ENCODE peak calls at places on chromosomes 6 and 20, in eight cellular contexts. S is stomach, Y is spleen, F is NB4, P is ovary, C is adrenal gland, T is Peyer's patch, B is body of pancreas. K is an unnamed sample.

GRCh38 chr6:134826889-134827737 is 122.8 kb downstream of the ALDH8A1 start:
- DNase-seq in Y (no peak), B (peak; percentile 44), T (no peak), P (peak; percentile 68), C (peak; percentile 86), S (peak; percentile 28), F (no peak), K (peak; percentile 55)

GRCh38 chr6:125471703-125472102 is 169.9 kb upstream of the HDDC2 start:
- DNase-seq in C (no peak), B (no peak), T (no peak), S (no peak), Y (no peak), F (no peak), P (no peak), K (no peak)

GRCh38 chr6:107847844-107848802 is 24.0 kb upstream of the SCML4 start:
- DNase-seq in B (peak; percentile 91), P (peak; percentile 95), F (peak; percentile 85), S (peak; percentile 90), T (peak; percentile 91), C (peak; percentile 83), Y (peak; percentile 96), K (peak; percentile 73)

GRCh38 chr6:111985202-111985731 is 68.6 kb upstream of the CCN6 start:
- DNase-seq in C (no peak), Y (no peak), S (no peak), T (no peak), F (no peak), P (no peak), B (no peak), K (peak; percentile 61)

GRCh38 chr20:63441136-63441776 is 31.2 kb downstream of the KCNQ2 start:
- DNase-seq in B (no peak), F (peak; percentile 59), T (no peak), P (no peak), Y (no peak), C (no peak), S (no peak), K (no peak)

GRCh38 chr6:5398530-5398929 is 137.2 kb downstream of the FARS2 start:
- DNase-seq in Y (no peak), S (no peak), F (peak; percentile 75), C (no peak), P (no peak), B (no peak), T (no peak), K (no peak)

GRCh38 chr6:30836431-30836866 is 47.9 kb upstream of the DDR1 start:
- DNase-seq in B (no peak), C (no peak), F (no peak), Y (no peak), T (no peak), P (no peak), S (no peak), K (peak; percentile 53)

GRCh38 chr6:111478749-111479148 is 4.3 kb downstream of the REV3L start:
- DNase-seq in T (no peak), F (peak; percentile 80), B (no peak), P (no peak), S (no peak), Y (no peak), C (no peak), K (no peak)

GRCh38 chr20:13220857-13221297 is at the start of gene ISM1:
- DNase-seq in Y (peak; percentile 69), T (peak; percentile 50), F (no peak), S (no peak), C (peak; percentile 10), B (peak; percentile 39), P (no peak), K (no peak)

GRCh38 chr6:90425161-90425641 is 128.6 kb upstream of the BACH2 start:
- DNase-seq in S (no peak), P (no peak), Y (no peak), B (no peak), C (no peak), T (no peak), F (no peak), K (no peak)

GRCh38 chr6:170294813-170295518 is 4.1 kb upstream of the DLL1 start:
- DNase-seq in S (no peak), B (no peak), C (no peak), F (no peak), Y (no peak), T (no peak), P (no peak), K (no peak)

GRCh38 chr6:150465610-150466009 is 96.8 kb downstream of the IYD start:
- DNase-seq in B (no peak), S (no peak), P (no peak), C (no peak), Y (no peak), F (no peak), T (no peak), K (no peak)

GRCh38 chr6:39688494-39688893 is 36.7 kb downstream of the KIF6 start:
- DNase-seq in F (peak; percentile 82), S (no peak), B (no peak), C (no peak), T (no peak), P (no peak), Y (no peak), K (peak; percentile 5)

GRCh38 chr6:35050291-35050987 is 90.7 kb downstream of the TCP11 start:
- DNase-seq in B (no peak), F (peak; percentile 71), Y (no peak), P (no peak), C (no peak), S (no peak), T (peak; percentile 37), K (no peak)

GRCh38 chr6:151142676-151143075 is 97.1 kb upstream of the AKAP12 start:
- DNase-seq in F (no peak), C (no peak), B (no peak), P (no peak), S (no peak), T (no peak), Y (no peak), K (no peak)

GRCh38 chr20:10328897-10329255 is 105.1 kb downstream of the MKKS start:
- DNase-seq in P (no peak), F (no peak), S (no peak), C (no peak), Y (no peak), T (no peak), B (no peak), K (no peak)

GRCh38 chr6:139361211-139361610 is 13.2 kb downstream of the CITED2 start:
- DNase-seq in Y (no peak), C (no peak), B (no peak), S (no peak), P (no peak), T (no peak), F (peak; percentile 48), K (no peak)

GRCh38 chr6:32133786-32134185 is 3.7 kb upstream of the FKBPL start:
- DNase-seq in P (no peak), Y (no peak), F (no peak), C (no peak), B (no peak), T (no peak), S (no peak), K (no peak)

GRCh38 chr6:84766118-84766683 is 1.8 kb upstream of the TBX18 start:
- DNase-seq in T (no peak), P (no peak), F (no peak), B (no peak), C (no peak), S (no peak), Y (peak; percentile 44), K (no peak)

GRCh38 chr20:53937929-53938367 is 132.4 kb downstream of the BCAS1 start:
- DNase-seq in P (no peak), T (no peak), B (no peak), Y (no peak), F (peak; percentile 74), C (no peak), S (no peak), K (no peak)

GRCh38 chr6:135667694-135668455 is 170.3 kb upstream of the AHI1 start:
- DNase-seq in B (no peak), C (peak; percentile 9), P (peak; percentile 44), Y (peak; percentile 58), S (no peak), T (no peak), F (no peak), K (peak; percentile 8)

GRCh38 chr6:67615796-67616195 is 1019.3 kb upstream of the ADGRB3 start:
- DNase-seq in Y (no peak), P (no peak), F (no peak), B (no peak), T (no peak), S (no peak), C (no peak), K (no peak)

GRCh38 chr20:37519508-37520416 is 1.3 kb upstream of the NNAT start:
- DNase-seq in T (no peak), F (peak; percentile 80), S (peak; percentile 22), B (no peak), P (no peak), C (no peak), Y (no peak), K (no peak)
- TF ChIP-seq CTCF in T (no peak), F (peak; percentile 16), S (no peak), B (no peak), P (no peak), C (no peak), Y (no peak), K (no peak)

DNA sequence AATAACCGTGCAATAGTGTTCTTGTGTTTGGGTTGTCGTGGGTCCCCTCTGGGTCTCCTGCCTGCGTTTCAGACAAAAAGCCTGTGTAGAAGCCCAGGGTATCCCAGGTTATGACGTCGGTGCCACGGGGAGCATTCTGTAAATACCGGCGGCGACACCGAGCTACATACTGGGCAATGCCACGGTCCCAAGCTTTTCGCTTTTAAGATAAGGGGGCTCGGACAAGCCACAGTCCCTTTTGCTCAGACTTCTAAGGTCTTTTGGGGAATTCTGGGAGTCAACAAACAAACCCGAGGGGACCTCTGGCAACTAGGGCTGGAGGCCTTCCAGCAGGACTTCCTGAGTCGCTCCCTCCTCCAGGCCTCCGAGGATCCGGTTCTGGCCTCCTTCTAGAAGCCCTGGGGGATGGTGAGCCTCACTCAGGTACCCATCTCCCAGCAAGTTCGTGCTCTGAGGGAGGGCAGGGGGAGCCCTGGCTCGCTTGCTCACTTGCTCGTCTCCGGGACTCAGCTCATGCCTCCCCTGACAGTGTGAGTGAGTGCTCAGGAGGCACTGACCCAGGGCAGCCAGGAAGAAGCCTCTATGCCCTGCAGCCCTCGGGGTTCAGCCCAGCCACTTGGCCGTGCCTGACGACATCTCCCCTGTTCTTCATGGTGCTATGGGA is 62.4 kb upstream of the MRPS10 start:
- DNase-seq in S (peak; percentile 33), P (peak; percentile 61), F (no peak), B (no peak), T (peak; percentile 59), Y (no peak), C (peak; percentile 31), K (peak; percentile 25)
- H3K4me3 ChIP-seq in S (no peak overlapping the region), P (no peak overlapping the region), F (no peak overlapping the region), B (no peak overlapping the region), T (no peak overlapping the region), Y (no peak overlapping the region), C (no peak overlapping the region), K (no peak overlapping the region)

GRCh38 chr6:26054937-26055669 is 32.1 kb upstream of the HFE start:
- DNase-seq in F (peak; percentile 97), P (peak; percentile 88), T (peak; percentile 81), C (peak; percentile 95), Y (peak; percentile 93), S (peak; percentile 87), B (peak; percentile 86), K (peak; percentile 92)
- TF ChIP-seq POLR2A in F (peak; percentile 82), P (peak; percentile 55), T (peak; percentile 74), C (peak; percentile 81), Y (peak; percentile 70), S (no peak), B (peak; percentile 78), K (peak; percentile 63)

DNA sequence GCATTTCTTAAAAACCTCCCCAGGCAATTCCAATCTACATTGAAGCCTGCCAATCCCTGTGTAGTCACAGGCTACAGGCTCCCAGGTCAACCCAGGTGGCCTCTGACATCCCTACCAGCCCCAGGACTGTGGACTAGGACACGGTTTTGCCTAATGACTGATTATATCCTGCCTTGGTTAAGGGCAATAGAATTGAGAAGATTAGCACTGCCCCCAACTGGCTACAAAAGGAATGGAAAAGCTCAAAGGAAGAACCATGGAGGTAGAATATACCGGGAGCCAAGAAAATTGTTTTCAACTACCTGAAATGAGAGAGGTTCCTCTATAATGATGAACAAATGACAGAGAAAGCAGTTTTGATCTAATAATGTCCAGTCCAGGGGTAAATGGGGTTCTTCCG is 421.1 kb upstream of the AGPAT4 start:
- DNase-seq in F (peak; percentile 42), Y (no peak), S (no peak), T (no peak), P (no peak), B (peak; percentile 23), C (no peak), K (no peak)
- TF ChIP-seq CTCF in F (peak; percentile 73), Y (no peak), S (peak; percentile 34), T (peak; percentile 8), P (no peak), B (peak; percentile 38), C (peak; percentile 46), K (no peak)

K was measured in prostate gland.